ENCODE peak calls at places on chromosomes 16 and 17, in ten cellular contexts. T is SK-N-SH; C is osteoblast; E is NAMALWA; Z is ACHN; V is activated T-helper 1 cell treated with anti-CD3 and anti-CD28 coated beads, Interleukin-12 subunit alpha, Interleukin-12 subunit beta, Interleukin-2, Interleukin-4 antibody, amounts not matched to agents 30 ng/mL and 10 ng/mL and 1 ng/mL, durations not matched to agents 14 hours and 24 hours and 36 hours; J is Calu3; S is NCI-H460; M is activated CD4-positive, alpha-beta T cell treated with anti-CD3 and anti-CD28 coated beads, Interleukin-2, amount 50 U/mL, for 1 hour; K is amygdala. Q is an unnamed sample.

GRCh38 chr17:48542114-48542955 is 2.6 kb downstream of the HOXB2 start:
- DNase-seq in T (no peak), C (peak; percentile 51), E (no peak), Z (peak; percentile 49), V (peak; percentile 16), J (no peak), S (no peak), M (peak; percentile 23), K (no peak), Q (peak; percentile 51)

GRCh38 chr16:21646721-21647561 is 5.5 kb downstream of the IGSF6 start:
- DNase-seq in T (no peak), C (no peak), E (peak; percentile 89), Z (no peak), V (peak; percentile 71), J (no peak), S (no peak), M (peak; percentile 63), K (no peak), Q (no peak)

GRCh38 chr17:45382982-45383381 is 49.7 kb downstream of the ARHGAP27 start:
- DNase-seq in T (no peak), C (no peak), E (no peak), Z (no peak), V (no peak), J (no peak), S (no peak), M (no peak), K (no peak), Q (no peak)

GRCh38 chr17:79923974-79924638 is 84.9 kb upstream of the CBX4 start:
- DNase-seq in T (peak; percentile 78), C (peak; percentile 91), E (peak; percentile 68), Z (peak; percentile 68), V (peak; percentile 14), J (peak; percentile 59), S (peak; percentile 53), M (peak; percentile 39), K (no peak), Q (no peak)

GRCh38 chr16:53744449-53744848 is 40.5 kb downstream of the FTO start:
- DNase-seq in T (no peak), C (no peak), E (no peak), Z (no peak), V (no peak), J (peak; percentile 47), S (no peak), M (peak; percentile 3), K (no peak), Q (peak; percentile 70)

GRCh38 chr17:10683853-10684252 is 13.5 kb downstream of the SCO1 start:
- DNase-seq in T (peak; percentile 46), C (peak; percentile 72), E (peak; percentile 27), Z (peak; percentile 65), V (no peak), J (no peak), S (peak; percentile 30), M (no peak), K (no peak), Q (peak; percentile 16)

GRCh38 chr16:14098081-14098480 is 27.0 kb downstream of the MRTFB start:
- DNase-seq in T (no peak), C (no peak), E (no peak), Z (no peak), V (no peak), J (no peak), S (no peak), M (no peak), K (no peak), Q (peak; percentile 57)

GRCh38 chr17:63154586-63155244 is 188.7 kb downstream of the TANC2 start:
- DNase-seq in T (no peak), C (no peak), E (no peak), Z (no peak), V (no peak), J (no peak), S (no peak), M (no peak), K (no peak), Q (no peak)

GRCh38 chr16:81128726-81129524 is 32.7 kb upstream of the GCSH start:
- DNase-seq in T (no peak), C (peak; percentile 6), E (no peak), Z (no peak), V (no peak), J (no peak), S (no peak), M (no peak), K (no peak), Q (no peak)

GRCh38 chr16:65069090-65069489 is 52.8 kb downstream of the CDH11 start:
- DNase-seq in T (no peak), C (no peak), E (no peak), Z (no peak), V (no peak), J (no peak), S (peak; percentile 71), M (no peak), K (no peak), Q (peak; percentile 9)

GRCh38 chr16:72467157-72467759 is 295.3 kb upstream of the PMFBP1 start:
- DNase-seq in T (peak; percentile 37), C (no peak), E (peak; percentile 66), Z (peak; percentile 74), V (no peak), J (peak; percentile 26), S (peak; percentile 24), M (no peak), K (no peak), Q (peak; percentile 57)

GRCh38 chr17:73308017-73308823 is 3.6 kb downstream of the CDC42EP4 start:
- DNase-seq in T (no peak), C (peak; percentile 73), E (no peak), Z (peak; percentile 88), V (no peak), J (peak; percentile 92), S (peak; percentile 88), M (no peak), K (no peak), Q (peak; percentile 89)

GRCh38 chr17:40535924-40536717 is 29.2 kb downstream of the CCR7 start:
- DNase-seq in T (no peak), C (no peak), E (no peak), Z (no peak), V (no peak), J (no peak), S (no peak), M (no peak), K (no peak), Q (no peak)

GRCh38 chr16:81445926-81446317 is 1.3 kb downstream of the CMIP start:
- DNase-seq in T (no peak), C (no peak), E (peak; percentile 25), Z (no peak), V (no peak), J (no peak), S (no peak), M (no peak), K (no peak), Q (no peak)

GRCh38 chr16:57540387-57540786 is 2.1 kb upstream of the ADGRG5 start:
- DNase-seq in T (no peak), C (peak; percentile 38), E (no peak), Z (no peak), V (no peak), J (no peak), S (no peak), M (no peak), K (no peak), Q (no peak)

GRCh38 chr17:32490101-32490482 is 3.3 kb downstream of the CDK5R1 start:
- DNase-seq in T (peak; percentile 85), C (no peak), E (no peak), Z (no peak), V (no peak), J (no peak), S (no peak), M (peak; percentile 28), K (no peak), Q (no peak)

GRCh38 chr17:80217703-80218362 is 2.3 kb downstream of the SGSH start:
- DNase-seq in T (no peak), C (peak; percentile 86), E (no peak), Z (no peak), V (no peak), J (no peak), S (no peak), M (no peak), K (no peak), Q (no peak)

GRCh38 chr16:81466351-81466960 is 21.8 kb downstream of the CMIP start:
- DNase-seq in T (no peak), C (no peak), E (no peak), Z (no peak), V (no peak), J (no peak), S (no peak), M (no peak), K (no peak), Q (no peak)

GRCh38 chr16:58661199-58661830 is 23.3 kb downstream of the SLC38A7 start:
- DNase-seq in T (peak; percentile 78), C (peak; percentile 96), E (peak; percentile 77), Z (peak; percentile 93), V (no peak), J (peak; percentile 66), S (peak; percentile 94), M (no peak), K (no peak), Q (peak; percentile 90)

GRCh38 chr16:51834131-51834530 is 683.1 kb upstream of the SALL1 start:
- DNase-seq in T (no peak), C (no peak), E (no peak), Z (no peak), V (no peak), J (no peak), S (no peak), M (no peak), K (no peak), Q (no peak)

GRCh38 chr17:1577186-1577585 is 14.6 kb upstream of the PITPNA start:
- DNase-seq in T (no peak), C (peak; percentile 99), E (no peak), Z (peak; percentile 75), V (no peak), J (peak; percentile 20), S (peak; percentile 38), M (no peak), K (peak; percentile 74), Q (peak; percentile 81)

GRCh38 chr17:75749545-75750389 is 15.2 kb downstream of the GALK1 start:
- DNase-seq in T (peak; percentile 94), C (peak; percentile 99), E (peak; percentile 89), Z (peak; percentile 74), V (peak; percentile 77), J (peak; percentile 75), S (peak; percentile 71), M (peak; percentile 91), K (peak; percentile 67), Q (peak; percentile 73)

GRCh38 chr16:71479420-71479819 is 9.7 kb downstream of the ZNF19 start:
- DNase-seq in T (peak; percentile 50), C (no peak), E (no peak), Z (peak; percentile 35), V (no peak), J (peak; percentile 45), S (peak; percentile 30), M (no peak), K (peak; percentile 3), Q (peak; percentile 11)

GRCh38 chr17:8146381-8147140 is 5.6 kb downstream of the PER1 start:
- DNase-seq in T (no peak), C (peak; percentile 63), E (peak; percentile 1), Z (no peak), V (no peak), J (no peak), S (no peak), M (no peak), K (no peak), Q (no peak)

GRCh38 chr16:69031877-69032301 is 73.6 kb upstream of the HAS3 start:
- DNase-seq in T (no peak), C (no peak), E (no peak), Z (no peak), V (no peak), J (peak; percentile 78), S (no peak), M (no peak), K (no peak), Q (peak; percentile 66)

GRCh38 chr17:78884148-78884870 is 18.7 kb downstream of the CEP295NL start:
- DNase-seq in T (no peak), C (peak; percentile 81), E (no peak), Z (peak; percentile 38), V (no peak), J (peak; percentile 26), S (no peak), M (no peak), K (peak; percentile 65), Q (no peak)

GRCh38 chr17:21286066-21286770 is 1.7 kb downstream of the MAP2K3 start:
- DNase-seq in T (peak; percentile 50), C (peak; percentile 100), E (peak; percentile 34), Z (peak; percentile 97), V (no peak), J (peak; percentile 84), S (peak; percentile 88), M (no peak), K (no peak), Q (peak; percentile 96)

GRCh38 chr17:66317629-66318028 is 15.2 kb downstream of the PRKCA start:
- DNase-seq in T (no peak), C (peak; percentile 74), E (no peak), Z (no peak), V (no peak), J (no peak), S (no peak), M (no peak), K (no peak), Q (no peak)

Q was measured in kidney tubule cell.